ENCODE peak calls at places on chromosomes 11 and 22, in five cellular contexts. One of them, this sample, is unnamed. For H3K27me3, the result is how much of the 10 kb centered on the place peaks cover.

GRCh38 chr11:13238879-13239514 is 38.6 kb upstream of the BMAL1 start:
- DNase-seq in uterus: peak
- DNase-seq in lung: peak
- DNase-seq in fibroblast of lung: peak
- DNase-seq in GM23338: peak
- DNase-seq in this sample: peak

GRCh38 chr22:17302616-17303015 is 66.6 kb upstream of the CECR2 start:
- DNase-seq in uterus: no peak
- DNase-seq in lung: no peak
- DNase-seq in fibroblast of lung: no peak
- DNase-seq in GM23338: no peak
- DNase-seq in this sample: no peak

GRCh38 chr11:133172349-133172748 is 360.0 kb downstream of the OPCML start:
- DNase-seq in uterus: no peak
- DNase-seq in lung: no peak
- DNase-seq in fibroblast of lung: no peak
- DNase-seq in GM23338: no peak
- DNase-seq in this sample: no peak

GRCh38 chr22:24541681-24542515 is 13.0 kb downstream of the GUCD1 start:
- DNase-seq in uterus: no peak
- DNase-seq in lung: no peak
- DNase-seq in fibroblast of lung: no peak
- DNase-seq in GM23338: no peak
- DNase-seq in this sample: no peak

GRCh38 chr11:129836979-129837378 is 21.3 kb downstream of the TMEM45B start:
- DNase-seq in uterus: no peak
- DNase-seq in lung: no peak
- DNase-seq in fibroblast of lung: no peak
- DNase-seq in GM23338: no peak
- DNase-seq in this sample: no peak

GRCh38 chr11:119315139-119316016 is 1.6 kb downstream of the MCAM start:
- DNase-seq in uterus: no peak
- DNase-seq in lung: no peak
- DNase-seq in fibroblast of lung: no peak
- DNase-seq in GM23338: peak
- DNase-seq in this sample: peak

GRCh38 chr11:131637469-131638175 is 267.2 kb downstream of the NTM start:
- DNase-seq in uterus: no peak
- DNase-seq in lung: no peak
- DNase-seq in fibroblast of lung: no peak
- DNase-seq in GM23338: no peak
- DNase-seq in this sample: peak

GRCh38 chr22:27583930-27584329 is 217.6 kb downstream of the MN1 start:
- DNase-seq in uterus: no peak
- DNase-seq in lung: no peak
- DNase-seq in fibroblast of lung: no peak
- DNase-seq in GM23338: no peak
- DNase-seq in this sample: no peak

GRCh38 chr22:40668611-40669390 is 10.5 kb upstream of the MCHR1 start:
- DNase-seq in uterus: no peak
- DNase-seq in lung: no peak
- DNase-seq in fibroblast of lung: peak
- DNase-seq in GM23338: peak
- DNase-seq in this sample: no peak

GRCh38 chr11:129391350-129391749 is 15.7 kb downstream of the BARX2 start:
- DNase-seq in uterus: no peak
- DNase-seq in lung: no peak
- DNase-seq in fibroblast of lung: no peak
- DNase-seq in GM23338: no peak
- DNase-seq in this sample: no peak

GRCh38 chr11:84476581-84476980 is 1150.6 kb downstream of the DLG2 start:
- DNase-seq in uterus: no peak
- DNase-seq in lung: no peak
- DNase-seq in fibroblast of lung: no peak
- DNase-seq in GM23338: no peak
- DNase-seq in this sample: no peak

GRCh38 chr11:27865105-27865504 is 164.8 kb upstream of the BDNF start:
- DNase-seq in uterus: no peak
- DNase-seq in lung: no peak
- DNase-seq in fibroblast of lung: no peak
- DNase-seq in GM23338: peak
- DNase-seq in this sample: no peak

GRCh38 chr22:36940676-36941075 is 27.2 kb downstream of the CSF2RB start:
- DNase-seq in uterus: no peak
- DNase-seq in lung: no peak
- DNase-seq in fibroblast of lung: no peak
- DNase-seq in GM23338: peak
- DNase-seq in this sample: peak

GRCh38 chr22:17562906-17563870 is at the start of gene SLC25A18:
- DNase-seq in uterus: peak
- DNase-seq in lung: no peak
- DNase-seq in fibroblast of lung: peak
- DNase-seq in GM23338: peak
- DNase-seq in this sample: peak

DNA sequence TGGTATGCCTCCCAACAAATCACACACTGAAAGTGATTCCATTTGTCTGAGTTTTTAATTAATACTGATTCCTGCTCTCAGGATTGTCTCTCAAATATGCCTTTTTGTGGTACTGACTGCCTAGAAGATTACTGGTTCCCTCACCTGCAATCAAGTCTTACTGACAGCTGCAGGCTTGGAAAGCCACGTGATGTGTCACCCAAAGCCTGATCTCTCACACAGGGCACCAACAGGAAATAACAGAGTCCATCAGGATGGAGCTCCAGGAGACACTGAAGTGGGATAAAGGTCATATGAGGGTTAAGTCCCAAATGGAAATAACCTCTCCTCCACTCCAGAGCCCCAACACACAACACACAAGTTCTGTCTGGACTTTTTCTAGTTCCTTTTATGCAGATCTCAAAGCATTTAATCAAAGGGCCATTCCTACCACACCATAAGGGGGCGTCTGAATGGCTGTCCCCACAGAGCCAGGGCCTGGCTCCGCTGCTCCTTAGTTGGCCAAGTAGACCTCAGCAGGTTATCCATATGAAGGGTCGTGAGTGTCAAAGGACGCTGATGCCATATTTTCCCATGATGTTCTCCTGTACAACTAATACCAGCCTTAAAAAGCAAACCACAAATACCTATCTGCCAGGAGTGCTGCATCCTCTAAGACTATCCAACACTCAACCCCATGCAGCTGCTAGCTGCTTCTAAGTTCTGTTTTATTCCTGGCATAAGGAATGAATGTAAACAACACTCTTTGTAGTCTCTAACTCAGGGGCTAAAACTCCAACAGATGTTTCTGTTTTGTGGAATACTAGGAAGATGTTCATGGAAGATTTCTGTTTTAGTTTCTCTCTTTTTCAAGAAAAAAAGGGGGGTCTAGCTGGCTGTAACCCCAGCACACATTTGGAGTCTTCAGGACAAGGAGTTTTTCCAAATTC is 13.0 kb downstream of the SCUBE2 start:
- DNase-seq in uterus: no peak
- DNase-seq in lung: no peak
- DNase-seq in fibroblast of lung: no peak
- DNase-seq in GM23338: peak
- DNase-seq in this sample: peak
- TF ChIP-seq CTCF in uterus: no peak
- TF ChIP-seq CTCF in lung: no peak
- TF ChIP-seq CTCF in fibroblast of lung: no peak
- TF ChIP-seq CTCF in GM23338: peak
- TF ChIP-seq CTCF in this sample: peak

DNA sequence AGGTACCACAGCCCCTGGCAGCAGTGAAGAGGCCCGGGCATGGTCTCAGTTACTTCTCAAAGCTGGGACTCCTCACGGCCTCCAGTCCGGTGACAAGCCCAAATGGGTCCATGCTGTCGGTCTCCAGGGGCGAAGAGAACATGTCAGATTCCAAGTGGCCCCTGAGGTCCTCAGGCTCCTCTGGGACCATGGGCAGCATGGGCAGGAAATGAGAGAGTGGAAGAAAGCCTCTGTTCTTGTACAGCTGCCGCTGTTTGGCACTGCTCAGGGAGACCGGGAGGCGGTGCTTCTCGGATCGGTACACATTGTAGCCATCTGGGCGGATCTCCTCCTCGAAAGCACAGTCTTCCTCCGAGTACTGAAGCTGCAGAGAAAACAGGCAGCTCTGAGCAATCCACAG is 4.6 kb downstream of the FGF19 start:
- DNase-seq in uterus: no peak
- DNase-seq in lung: no peak
- DNase-seq in fibroblast of lung: no peak
- DNase-seq in GM23338: no peak
- DNase-seq in this sample: no peak
- H3K27me3 ChIP-seq in uterus: under half
- H3K27me3 ChIP-seq in lung: under half
- H3K27me3 ChIP-seq in fibroblast of lung: under half
- H3K27me3 ChIP-seq in GM23338: under half
- H3K27me3 ChIP-seq in this sample: under half

GRCh38 chr11:6812391-6813005 is 13.0 kb upstream of the OR6A2 start:
- DNase-seq in uterus: no peak
- DNase-seq in lung: no peak
- DNase-seq in fibroblast of lung: peak
- DNase-seq in GM23338: peak
- DNase-seq in this sample: peak
- TF ChIP-seq CTCF in uterus: peak
- TF ChIP-seq CTCF in lung: peak
- TF ChIP-seq CTCF in fibroblast of lung: peak
- TF ChIP-seq CTCF in GM23338: peak
- TF ChIP-seq CTCF in this sample: peak

GRCh38 chr22:46148336-46148735 is 2.0 kb upstream of the PPARA start:
- DNase-seq in uterus: no peak
- DNase-seq in lung: no peak
- DNase-seq in fibroblast of lung: no peak
- DNase-seq in GM23338: no peak
- DNase-seq in this sample: peak

GRCh38 chr22:46148885-46149492 is 1.3 kb upstream of the PPARA start:
- DNase-seq in uterus: no peak
- DNase-seq in lung: no peak
- DNase-seq in fibroblast of lung: no peak
- DNase-seq in GM23338: no peak
- DNase-seq in this sample: no peak

GRCh38 chr22:46146329-46146728 is 4.0 kb upstream of the PPARA start:
- DNase-seq in uterus: no peak
- DNase-seq in lung: no peak
- DNase-seq in fibroblast of lung: no peak
- DNase-seq in GM23338: no peak
- DNase-seq in this sample: no peak

GRCh38 chr22:46147061-46147460 is 3.3 kb upstream of the PPARA start:
- DNase-seq in uterus: no peak
- DNase-seq in lung: no peak
- DNase-seq in fibroblast of lung: no peak
- DNase-seq in GM23338: no peak
- DNase-seq in this sample: peak

GRCh38 chr22:46147471-46148267 is 2.7 kb upstream of the PPARA start:
- DNase-seq in uterus: no peak
- DNase-seq in lung: no peak
- DNase-seq in fibroblast of lung: no peak
- DNase-seq in GM23338: no peak
- DNase-seq in this sample: peak
- H3K27me3 ChIP-seq in uterus: under half
- H3K27me3 ChIP-seq in lung: under half
- H3K27me3 ChIP-seq in fibroblast of lung: under half
- H3K27me3 ChIP-seq in GM23338: under half
- H3K27me3 ChIP-seq in this sample: half or more

GRCh38 chr11:77068461-77069335 is 1.9 kb downstream of the CAPN5 start:
- DNase-seq in uterus: no peak
- DNase-seq in lung: no peak
- DNase-seq in fibroblast of lung: no peak
- DNase-seq in GM23338: no peak
- DNase-seq in this sample: peak
- TF ChIP-seq CTCF in uterus: no peak
- TF ChIP-seq CTCF in lung: no peak
- TF ChIP-seq CTCF in fibroblast of lung: no peak
- TF ChIP-seq CTCF in GM23338: no peak
- TF ChIP-seq CTCF in this sample: no peak

DNA sequence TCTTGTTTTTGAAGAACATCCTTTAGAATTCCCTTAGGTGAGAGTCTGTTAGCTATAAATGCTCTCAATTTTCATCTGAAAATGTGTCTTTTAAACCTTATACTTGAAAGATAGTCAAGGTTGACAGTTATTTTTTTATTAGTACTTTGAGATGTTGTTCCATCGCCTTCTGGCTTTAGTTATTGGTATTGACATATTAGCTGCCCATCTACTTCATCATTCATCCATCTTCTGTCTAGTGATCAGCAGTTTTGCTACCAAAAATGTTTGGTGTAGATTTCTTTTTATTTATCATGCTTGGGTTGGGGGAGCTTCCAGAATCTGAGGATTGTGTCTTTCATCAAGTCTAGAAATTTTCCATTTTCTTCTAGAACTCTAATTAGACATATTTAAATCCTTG is 3.3 kb upstream of the CD6 start:
- DNase-seq in uterus: no peak
- DNase-seq in lung: no peak
- DNase-seq in fibroblast of lung: no peak
- DNase-seq in GM23338: no peak
- DNase-seq in this sample: no peak
- H3K27me3 ChIP-seq in uterus: under half
- H3K27me3 ChIP-seq in lung: under half
- H3K27me3 ChIP-seq in fibroblast of lung: under half
- H3K27me3 ChIP-seq in GM23338: under half
- H3K27me3 ChIP-seq in this sample: under half

GRCh38 chr11:16248248-16248647 is 108.1 kb downstream of the SOX6 start:
- DNase-seq in uterus: no peak
- DNase-seq in lung: no peak
- DNase-seq in fibroblast of lung: no peak
- DNase-seq in GM23338: no peak
- DNase-seq in this sample: no peak

GRCh38 chr11:16252373-16252772 is 104.0 kb downstream of the SOX6 start:
- DNase-seq in uterus: no peak
- DNase-seq in lung: no peak
- DNase-seq in fibroblast of lung: peak
- DNase-seq in GM23338: peak
- DNase-seq in this sample: peak
- TF ChIP-seq CTCF in uterus: no peak
- TF ChIP-seq CTCF in lung: no peak
- TF ChIP-seq CTCF in fibroblast of lung: peak
- TF ChIP-seq CTCF in GM23338: peak
- TF ChIP-seq CTCF in this sample: peak

GRCh38 chr11:20158597-20159257 is 1.5 kb downstream of the DBX1 start:
- DNase-seq in uterus: peak
- DNase-seq in lung: peak
- DNase-seq in fibroblast of lung: peak
- DNase-seq in GM23338: peak
- DNase-seq in this sample: peak
- H3K27me3 ChIP-seq in uterus: under half
- H3K27me3 ChIP-seq in lung: under half
- H3K27me3 ChIP-seq in fibroblast of lung: half or more
- H3K27me3 ChIP-seq in GM23338: half or more
- H3K27me3 ChIP-seq in this sample: half or more